ENCODE peak calls at places on chromosome 10, in ten cellular contexts. Y, G, K, B, N, L, E, I, J and S are unnamed samples. For H3K27me3, the result is how much of the 10 kb centered on the place peaks cover.

GRCh38 chr10:62186999-62187695 is 81.5 kb downstream of the RTKN2 start:
- DNase-seq in N (no peak), J (no peak), I (no peak), E (no peak), G (no peak), Y (no peak), L (no peak), K (peak), B (no peak), S (no peak)

GRCh38 chr10:12973149-12973718 is 28.3 kb downstream of the CCDC3 start:
- DNase-seq in B (no peak), Y (no peak), G (no peak), J (no peak), E (no peak), K (no peak), I (no peak), L (no peak), N (no peak), S (no peak)

GRCh38 chr10:30758341-30758740 is 128.8 kb upstream of the LYZL2 start:
- DNase-seq in K (no peak), J (no peak), L (no peak), G (no peak), B (no peak), E (no peak), Y (no peak), I (no peak), N (no peak), S (no peak)

GRCh38 chr10:77281719-77282118 is 355.9 kb downstream of the KCNMA1 start:
- DNase-seq in I (no peak), J (no peak), G (no peak), B (no peak), Y (no peak), L (no peak), K (no peak), N (no peak), E (no peak), S (no peak)

GRCh38 chr10:97762056-97762455 is 9.7 kb downstream of the SFRP5 start:
- DNase-seq in B (no peak), K (no peak), E (no peak), N (no peak), I (no peak), G (no peak), J (no peak), Y (no peak), L (no peak), S (no peak)

GRCh38 chr10:132577350-132578005 is 39.9 kb downstream of the INPP5A start:
- DNase-seq in K (no peak), B (no peak), Y (no peak), N (no peak), E (no peak), G (no peak), I (no peak), L (no peak), J (no peak), S (peak)

GRCh38 chr10:19961076-19961811 is 145.0 kb downstream of the PLXDC2 start:
- DNase-seq in B (no peak), J (no peak), Y (no peak), G (no peak), K (no peak), I (no peak), L (no peak), N (no peak), E (no peak), S (no peak)

GRCh38 chr10:120735773-120736371 is 115.3 kb upstream of the WDR11 start:
- DNase-seq in B (no peak), G (no peak), E (no peak), L (no peak), J (no peak), N (no peak), K (peak), I (no peak), Y (no peak), S (no peak)

GRCh38 chr10:62638062-62638477 is 166.4 kb upstream of the ADO start:
- DNase-seq in I (no peak), K (peak), G (peak), Y (no peak), E (no peak), B (peak), N (no peak), L (no peak), J (no peak), S (no peak)

GRCh38 chr10:11553773-11554381 is 57.6 kb downstream of the USP6NL start:
- DNase-seq in L (no peak), I (no peak), J (peak), G (no peak), B (no peak), N (no peak), Y (no peak), E (no peak), K (no peak), S (no peak)

GRCh38 chr10:35326466-35327235 is 9.7 kb upstream of the CCNY start:
- DNase-seq in Y (no peak), I (no peak), E (no peak), N (no peak), B (no peak), L (no peak), K (no peak), G (no peak), J (no peak), S (no peak)

GRCh38 chr10:27620425-27621397 is 116.6 kb downstream of the RAB18 start:
- DNase-seq in K (peak), L (no peak), G (peak), J (no peak), E (peak), I (no peak), Y (peak), N (no peak), B (peak), S (peak)

GRCh38 chr10:22475857-22476600 is 130.7 kb downstream of the SPAG6 start:
- DNase-seq in B (no peak), E (no peak), I (no peak), N (no peak), L (no peak), K (no peak), G (no peak), Y (no peak), J (peak), S (peak)

GRCh38 chr10:96043157-96043894 is at the start of gene CCNJ:
- DNase-seq in E (peak), B (peak), N (peak), G (peak), K (peak), L (peak), Y (peak), J (peak), I (peak), S (peak)

GRCh38 chr10:844552-844951 is 87.0 kb downstream of the LARP4B start:
- DNase-seq in E (no peak), Y (no peak), J (no peak), N (no peak), K (peak), G (no peak), L (no peak), B (no peak), I (no peak), S (no peak)

GRCh38 chr10:89699581-89700064 is 1.8 kb upstream of the KIF20B start:
- DNase-seq in Y (no peak), E (no peak), G (no peak), J (no peak), L (no peak), K (peak), B (no peak), N (no peak), I (no peak), S (no peak)

DNA sequence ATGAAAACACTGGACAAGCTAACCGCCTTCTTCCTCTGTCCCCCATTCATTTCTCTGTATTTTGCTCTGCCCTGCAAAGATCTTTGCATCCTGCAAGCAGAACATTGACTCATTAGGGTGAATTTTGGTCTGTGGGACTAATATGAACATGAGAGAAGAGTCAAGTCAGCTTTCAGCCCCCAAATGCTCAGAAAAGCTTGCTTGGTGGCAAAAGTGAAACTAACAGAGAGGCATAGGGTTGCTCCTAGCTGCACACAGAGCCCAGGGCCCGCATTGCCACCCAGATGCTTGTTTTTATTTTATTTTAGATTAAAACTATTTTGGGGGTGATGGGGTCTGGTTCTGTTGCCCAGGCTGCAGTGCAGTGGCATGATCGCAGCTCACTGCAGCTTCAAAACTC is 88.6 kb upstream of the LYZL1 start:
- DNase-seq in B (no peak), I (no peak), N (no peak), L (no peak), Y (no peak), K (peak), J (no peak), E (no peak), G (no peak), S (no peak)
- H3K4me3 ChIP-seq in B (no peak), I (no peak), N (no peak), L (no peak), Y (no peak), K (peak), J (no peak), E (no peak), G (no peak), S (no peak)

GRCh38 chr10:84193327-84193726 is 1.0 kb upstream of the CDHR1 start:
- DNase-seq in N (no peak), I (no peak), B (no peak), Y (no peak), G (no peak), K (no peak), E (no peak), L (no peak), J (no peak), S (no peak)
- H3K27me3 ChIP-seq in N (under half), I (under half), B (under half), Y (under half), G (under half), K (under half), E (under half), L (half or more), J (under half), S (under half)

GRCh38 chr10:114856544-114857287 is 35.1 kb downstream of the FHIP2A start:
- DNase-seq in L (peak), Y (no peak), J (no peak), K (peak), I (no peak), B (no peak), N (no peak), G (no peak), E (no peak), S (no peak)

GRCh38 chr10:114852197-114852596 is 30.6 kb downstream of the FHIP2A start:
- DNase-seq in E (no peak), I (no peak), J (no peak), N (no peak), Y (no peak), K (no peak), G (no peak), L (no peak), B (no peak), S (no peak)

GRCh38 chr10:114859227-114859626 is 37.6 kb downstream of the FHIP2A start:
- DNase-seq in K (no peak), G (no peak), Y (no peak), E (no peak), L (no peak), N (no peak), J (no peak), B (no peak), I (no peak), S (no peak)

GRCh38 chr10:114857922-114858629 is 36.5 kb downstream of the FHIP2A start:
- DNase-seq in K (no peak), I (no peak), L (no peak), B (no peak), E (no peak), N (no peak), G (no peak), J (no peak), Y (no peak), S (no peak)

DNA sequence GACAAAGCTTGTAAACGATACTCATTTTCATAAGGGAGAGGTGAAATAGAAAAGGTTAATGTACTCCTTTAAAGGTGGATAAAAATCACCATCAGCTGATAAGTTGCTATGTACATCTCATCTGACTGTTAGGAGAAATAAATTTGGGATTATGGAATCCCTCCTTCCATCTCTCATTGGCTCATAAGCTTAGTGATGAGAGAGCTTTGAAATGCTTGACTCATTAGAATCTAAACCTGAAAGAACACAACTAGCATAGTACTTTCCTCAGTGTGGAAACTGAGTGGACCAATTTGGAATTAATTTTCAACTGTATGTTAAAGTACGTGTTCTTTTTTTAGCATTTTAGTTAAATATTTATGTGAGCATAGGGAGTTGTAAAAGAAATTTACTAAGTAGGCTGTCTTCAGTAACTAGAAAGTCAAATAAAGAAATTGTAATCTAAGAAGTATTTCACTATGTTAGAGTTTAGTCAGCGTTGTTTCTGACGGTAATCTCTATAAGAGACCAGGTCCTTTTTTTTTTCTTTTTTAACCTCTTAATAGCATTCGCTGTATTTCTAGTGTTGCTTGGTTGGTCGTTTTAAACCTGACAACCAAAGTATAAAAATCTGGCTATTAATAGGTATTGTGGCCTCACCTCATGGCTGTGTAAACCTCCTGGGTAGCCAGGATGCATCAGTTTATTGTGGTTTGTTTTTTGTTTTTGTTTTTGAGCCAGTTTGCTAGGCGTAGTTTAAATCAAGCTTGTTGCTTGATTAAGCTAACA is 34.4 kb downstream of the FHIP2A start:
- DNase-seq in I (no peak), L (peak), B (no peak), K (peak), G (no peak), Y (no peak), J (no peak), E (no peak), N (no peak), S (no peak)
- H3K4me3 ChIP-seq in I (no peak), L (peak), B (no peak), K (no peak), G (no peak), Y (no peak), J (no peak), E (no peak), N (no peak), S (no peak)

GRCh38 chr10:71614946-71615345 is 104.6 kb downstream of the C10orf105 start:
- DNase-seq in L (no peak), I (no peak), E (no peak), J (no peak), N (no peak), K (no peak), B (no peak), G (no peak), Y (no peak), S (no peak)

GRCh38 chr10:71615538-71616329 is 103.8 kb downstream of the C10orf105 start:
- DNase-seq in E (no peak), K (no peak), Y (no peak), G (no peak), L (no peak), I (no peak), J (no peak), N (no peak), B (no peak), S (no peak)

GRCh38 chr10:71618598-71618997 is 101.0 kb downstream of the C10orf105 start:
- DNase-seq in L (no peak), Y (no peak), J (no peak), I (no peak), E (no peak), K (no peak), B (no peak), N (no peak), G (no peak), S (no peak)

GRCh38 chr10:71618176-71618575 is 101.4 kb downstream of the C10orf105 start:
- DNase-seq in L (no peak), J (no peak), Y (no peak), K (no peak), G (no peak), E (no peak), N (no peak), I (no peak), B (no peak), S (no peak)

DNA sequence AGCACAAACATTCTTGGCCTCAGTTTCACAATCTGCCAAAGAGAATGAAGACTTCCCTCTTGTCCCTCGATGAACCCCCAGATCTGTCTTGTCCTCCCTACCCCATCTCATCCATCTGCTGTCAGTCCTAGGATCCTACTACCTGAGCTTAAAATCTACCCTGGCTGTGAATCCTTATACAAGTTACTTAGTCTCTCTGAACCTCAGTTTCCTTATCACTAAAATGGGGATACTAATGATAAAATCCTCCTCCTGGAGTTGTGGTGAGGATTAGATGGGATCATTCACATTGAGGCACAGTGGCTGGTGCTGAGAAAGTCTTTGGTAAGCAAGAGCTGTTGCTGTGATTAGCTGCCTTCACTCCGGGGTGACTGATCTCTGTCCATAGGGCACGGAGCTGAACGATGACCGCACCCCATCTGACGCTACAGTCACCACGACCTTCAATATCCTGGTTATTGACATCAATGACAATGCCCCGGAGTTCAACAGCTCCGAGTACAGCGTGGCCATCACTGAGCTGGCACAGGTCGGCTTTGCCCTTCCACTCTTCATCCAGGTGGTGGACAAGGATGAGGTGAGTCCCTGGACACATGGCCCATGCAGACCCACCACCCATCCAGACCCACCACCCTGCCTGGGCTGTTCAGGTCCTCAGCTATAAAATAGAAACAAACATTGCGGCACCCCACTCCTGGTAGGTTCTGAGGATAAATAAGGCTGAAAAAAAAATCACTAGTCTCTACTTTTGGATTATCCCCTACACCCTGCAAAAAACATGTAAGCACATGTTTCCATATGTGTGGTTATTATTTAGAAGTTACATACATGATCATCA is 102.5 kb downstream of the C10orf105 start:
- DNase-seq in I (no peak), K (no peak), Y (no peak), N (no peak), J (no peak), E (no peak), L (no peak), B (no peak), G (no peak), S (no peak)
- H3K27me3 ChIP-seq in I (under half), K (under half), Y (under half), N (under half), J (under half), E (under half), L (under half), B (under half), G (under half), S (under half)

GRCh38 chr10:119567978-119568377 is 25.5 kb upstream of the RGS10 start:
- DNase-seq in Y (no peak), B (no peak), K (no peak), J (peak), E (no peak), G (no peak), N (no peak), I (no peak), L (no peak), S (no peak)

DNA sequence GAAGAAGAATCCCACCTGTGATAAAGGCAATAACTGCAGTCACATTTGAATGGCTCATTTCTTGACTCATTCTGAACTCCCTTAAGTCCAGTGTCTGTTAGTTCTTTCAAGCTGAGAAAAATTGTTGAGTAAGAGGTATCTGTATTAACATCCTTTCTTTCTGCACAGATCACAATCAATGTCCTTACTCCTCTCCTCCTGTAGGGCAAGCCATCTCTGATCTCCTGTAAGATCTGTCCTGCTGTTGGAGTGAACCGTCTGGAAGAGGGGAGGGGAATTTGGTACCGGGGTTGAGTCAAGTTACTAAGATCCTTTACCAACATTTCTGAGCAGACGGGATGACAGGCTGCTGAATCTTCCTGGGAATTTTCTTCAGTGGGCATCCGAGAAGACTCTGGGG is 19.6 kb upstream of the RGS10 start:
- DNase-seq in L (no peak), N (no peak), J (no peak), E (no peak), I (no peak), Y (no peak), G (no peak), K (no peak), B (no peak), S (no peak)
- H3K4me3 ChIP-seq in L (no peak), N (no peak), J (no peak), E (no peak), I (no peak), Y (no peak), G (no peak), K (no peak), B (no peak), S (no peak)

DNA sequence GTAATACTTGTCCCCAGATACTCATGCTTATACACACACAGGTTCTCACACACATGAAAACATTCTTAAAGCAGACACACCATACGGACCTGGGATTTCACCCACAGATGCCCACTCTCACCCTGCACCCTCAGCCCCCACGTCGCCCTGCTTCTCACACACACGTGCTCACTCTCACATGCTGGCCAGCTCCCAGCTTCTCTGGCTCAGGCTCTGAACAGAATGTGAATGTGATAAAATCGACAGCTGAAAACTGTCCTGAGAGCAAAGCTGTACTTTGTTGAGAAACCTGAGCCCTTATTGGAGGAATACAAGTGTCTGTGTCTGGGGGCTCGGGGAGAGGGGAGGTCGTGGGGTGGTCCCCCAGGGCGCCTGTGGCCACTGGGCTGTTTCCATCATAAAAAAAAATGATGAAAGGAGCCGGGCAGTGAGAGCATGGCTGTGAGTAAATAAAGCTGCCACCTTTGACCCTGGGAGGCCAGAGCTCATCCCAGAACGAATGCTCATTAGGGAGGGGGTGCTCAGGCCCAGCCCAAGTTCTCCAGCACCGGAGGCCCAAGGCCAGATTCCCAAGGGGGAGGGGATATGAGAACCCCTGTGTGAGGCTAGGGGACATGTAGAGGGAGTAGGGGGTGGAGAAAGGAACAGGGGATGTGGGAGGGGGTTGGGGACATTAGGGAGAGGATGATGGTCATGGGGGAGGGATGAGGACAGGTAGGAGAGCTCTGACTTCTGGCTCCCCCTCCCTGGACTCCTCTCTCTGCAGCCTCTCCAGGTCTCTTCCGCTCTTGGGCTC is 18.1 kb upstream of the TLX1 start:
- DNase-seq in E (no peak), K (no peak), N (no peak), B (no peak), Y (no peak), I (no peak), G (no peak), J (no peak), L (no peak), S (no peak)
- H3K27me3 ChIP-seq in E (under half), K (under half), N (under half), B (under half), Y (under half), I (under half), G (under half), J (under half), L (under half), S (under half)

GRCh38 chr10:117360994-117361667 is 14.1 kb downstream of the PDZD8 start:
- DNase-seq in Y (no peak), I (no peak), N (no peak), B (no peak), E (no peak), L (no peak), K (peak), J (no peak), G (no peak), S (no peak)
- H3K4me3 ChIP-seq in Y (no peak), I (no peak), N (no peak), B (no peak), E (no peak), L (no peak), K (no peak), J (no peak), G (no peak), S (no peak)